ENCODE peak calls at places on chromosomes 2 and 18, in four cellular contexts. One of them, this sample, is unnamed.

GRCh38 chr2:195898505-195898904 is 170.1 kb downstream of the DNAH7 start:
- DNase-seq in GM23338: no peak
- DNase-seq in IMR-90: peak; percentile 100
- DNase-seq in cardiac fibroblast: peak; percentile 96
- DNase-seq in this sample: peak; percentile 100

GRCh38 chr2:231672617-231673347 is 35.5 kb upstream of the PTMA start:
- DNase-seq in GM23338: peak; percentile 93
- DNase-seq in IMR-90: peak; percentile 32
- DNase-seq in cardiac fibroblast: peak; percentile 40
- DNase-seq in this sample: no peak

GRCh38 chr2:43268066-43268971 is 41.9 kb upstream of the ZFP36L2 start:
- DNase-seq in GM23338: no peak
- DNase-seq in IMR-90: no peak
- DNase-seq in cardiac fibroblast: no peak
- DNase-seq in this sample: no peak

GRCh38 chr2:19799881-19800780 is 101.7 kb downstream of the TTC32 start:
- DNase-seq in GM23338: no peak
- DNase-seq in IMR-90: no peak
- DNase-seq in cardiac fibroblast: no peak
- DNase-seq in this sample: no peak

GRCh38 chr18:26813043-26813442 is 52.5 kb downstream of the AQP4 start:
- DNase-seq in GM23338: peak; percentile 80
- DNase-seq in IMR-90: no peak
- DNase-seq in cardiac fibroblast: peak; percentile 38
- DNase-seq in this sample: peak; percentile 50

GRCh38 chr2:220575963-220576362 is 948.5 kb downstream of the SLC4A3 start:
- DNase-seq in GM23338: no peak
- DNase-seq in IMR-90: no peak
- DNase-seq in cardiac fibroblast: no peak
- DNase-seq in this sample: peak; percentile 78

GRCh38 chr2:42722328-42723190 is 41.4 kb downstream of the OXER1 start:
- DNase-seq in GM23338: peak; percentile 58
- DNase-seq in IMR-90: peak; percentile 89
- DNase-seq in cardiac fibroblast: peak; percentile 85
- DNase-seq in this sample: peak; percentile 75

GRCh38 chr2:225041210-225041870 is 928 bp downstream of the DOCK10 start:
- DNase-seq in GM23338: peak; percentile 47
- DNase-seq in IMR-90: peak; percentile 62
- DNase-seq in cardiac fibroblast: peak; percentile 67
- DNase-seq in this sample: peak; percentile 24

GRCh38 chr2:53075760-53076159 is 691.8 kb upstream of the CHAC2 start:
- DNase-seq in GM23338: no peak
- DNase-seq in IMR-90: no peak
- DNase-seq in cardiac fibroblast: no peak
- DNase-seq in this sample: no peak

DNA sequence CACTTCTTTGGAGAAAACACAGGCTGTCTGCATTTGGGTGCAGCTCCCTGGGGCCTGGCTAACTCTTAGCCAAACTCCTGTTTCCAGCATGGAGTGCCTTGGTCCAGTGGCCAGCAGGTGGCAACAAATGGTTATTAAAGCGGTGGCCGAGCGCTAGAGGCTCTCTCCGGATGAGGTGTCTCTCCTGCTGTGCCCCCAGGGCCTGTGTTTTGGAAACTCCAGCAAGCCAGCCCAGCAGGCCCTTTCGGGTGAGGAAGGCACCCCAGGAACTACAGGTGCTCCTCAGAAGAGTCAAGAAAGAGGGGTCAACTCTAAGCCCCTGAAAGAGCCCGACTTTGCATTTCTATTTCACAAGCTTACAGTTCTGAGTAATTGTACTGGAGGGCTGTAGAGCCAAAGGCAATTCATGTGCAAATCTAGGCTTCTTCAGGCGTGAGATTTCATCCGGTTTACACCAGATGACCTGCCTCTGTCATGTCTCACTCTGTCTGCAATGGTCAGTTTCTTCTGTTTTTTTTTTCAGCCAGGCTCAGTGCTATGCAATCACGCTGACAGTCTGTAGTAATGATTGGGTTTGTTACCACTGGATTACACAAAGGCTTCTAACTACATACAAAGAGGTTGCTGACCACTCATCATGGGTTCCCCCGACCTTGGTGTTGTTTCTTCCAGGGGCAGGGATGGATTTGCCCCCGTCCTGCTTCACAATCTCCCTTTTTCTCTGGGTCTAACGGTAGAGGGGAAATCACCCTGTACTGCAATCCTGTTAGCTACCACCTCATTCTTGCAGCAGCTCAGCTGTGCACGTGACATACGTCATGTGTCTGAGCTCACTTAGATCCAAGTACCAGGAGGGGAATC is 7.6 kb upstream of the CHRNA1 start:
- DNase-seq in GM23338: peak; percentile 95
- DNase-seq in IMR-90: peak; percentile 82
- DNase-seq in cardiac fibroblast: peak; percentile 85
- DNase-seq in this sample: peak; percentile 63
- TF ChIP-seq CTCF in GM23338: peak; percentile 89
- TF ChIP-seq CTCF in IMR-90: peak; percentile 94
- TF ChIP-seq CTCF in cardiac fibroblast: peak; percentile 91
- TF ChIP-seq CTCF in this sample: peak; percentile 91

GRCh38 chr2:236236559-236237450 is 27.4 kb downstream of the ASB18 start:
- DNase-seq in GM23338: peak; percentile 30
- DNase-seq in IMR-90: no peak
- DNase-seq in cardiac fibroblast: no peak
- DNase-seq in this sample: no peak
- H3K4me3 ChIP-seq in GM23338: peak overlapping the region; percentile 63
- H3K4me3 ChIP-seq in IMR-90: no peak overlapping the region
- H3K4me3 ChIP-seq in cardiac fibroblast: no peak overlapping the region
- H3K4me3 ChIP-seq in this sample: peak overlapping the region; percentile 27

DNA sequence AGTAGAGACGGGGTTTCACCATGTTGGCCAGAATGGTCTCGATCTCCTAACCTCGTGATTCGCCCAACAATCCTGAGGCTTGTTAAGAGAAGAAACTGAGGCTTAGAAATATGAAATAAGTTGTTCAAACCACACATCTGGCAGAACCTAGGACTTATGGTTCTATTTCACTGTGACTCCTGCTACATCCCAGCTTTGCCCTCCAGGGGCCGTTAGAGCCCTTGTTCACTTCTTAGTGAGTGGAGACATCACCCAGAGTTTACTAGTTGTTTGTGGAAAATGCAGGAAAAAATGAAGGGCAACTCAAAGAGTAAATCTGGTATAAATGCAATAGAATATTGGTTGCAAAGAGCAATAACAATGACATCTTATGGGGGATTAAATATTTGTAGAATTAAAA is 43.9 kb downstream of the MARCHF4 start:
- DNase-seq in GM23338: peak; percentile 56
- DNase-seq in IMR-90: no peak
- DNase-seq in cardiac fibroblast: peak; percentile 51
- DNase-seq in this sample: no peak
- TF ChIP-seq CTCF in GM23338: peak; percentile 56
- TF ChIP-seq CTCF in IMR-90: peak; percentile 54
- TF ChIP-seq CTCF in cardiac fibroblast: peak; percentile 44
- TF ChIP-seq CTCF in this sample: peak; percentile 25

GRCh38 chr2:151891566-151892194 is 63.5 kb upstream of the ARL5A start:
- DNase-seq in GM23338: peak; percentile 23
- DNase-seq in IMR-90: no peak
- DNase-seq in cardiac fibroblast: no peak
- DNase-seq in this sample: no peak
- H3K4me3 ChIP-seq in GM23338: no peak overlapping the region
- H3K4me3 ChIP-seq in IMR-90: no peak overlapping the region
- H3K4me3 ChIP-seq in cardiac fibroblast: no peak overlapping the region
- H3K4me3 ChIP-seq in this sample: peak overlapping the region; percentile 6

This sample was measured in astrocyte of the cerebellum.